ENCODE peak calls at places on chromosomes 12 and 14, in ten cellular contexts. One of them, this sample, is unnamed.
A peak's percentile ranks its signal among the peaks of the same experiment; 100 is the strongest.

GRCh38 chr12:132602578-132603239 is 7.7 kb downstream of the LRCOL1 start:
- DNase-seq in cardiac fibroblast: no peak
- DNase-seq in sigmoid colon: no peak
- DNase-seq in pancreas: no peak
- DNase-seq in progenitor cell of endocrine pancreas: no peak
- DNase-seq in epithelial cell of proximal tubule: peak; percentile 42
- DNase-seq in GM10248: no peak
- DNase-seq in GM20000: no peak
- DNase-seq in body of pancreas: no peak
- DNase-seq in mucosa of descending colon: peak; percentile 76
- DNase-seq in this sample: no peak

GRCh38 chr14:20866963-20867362 is 24.2 kb upstream of the RNASE3 start:
- DNase-seq in epithelial cell of proximal tubule: no peak
- DNase-seq in GM10248: no peak
- DNase-seq in pancreas: no peak
- DNase-seq in body of pancreas: no peak
- DNase-seq in sigmoid colon: no peak
- DNase-seq in cardiac fibroblast: peak; percentile 33
- DNase-seq in GM20000: no peak
- DNase-seq in mucosa of descending colon: no peak
- DNase-seq in progenitor cell of endocrine pancreas: no peak
- DNase-seq in this sample: no peak

GRCh38 chr14:77124345-77125274 is 17.0 kb downstream of the ZDHHC22 start:
- DNase-seq in sigmoid colon: no peak
- DNase-seq in mucosa of descending colon: peak; percentile 67
- DNase-seq in cardiac fibroblast: peak; percentile 38
- DNase-seq in body of pancreas: peak; percentile 57
- DNase-seq in GM10248: peak; percentile 79
- DNase-seq in GM20000: peak; percentile 84
- DNase-seq in progenitor cell of endocrine pancreas: peak; percentile 38
- DNase-seq in epithelial cell of proximal tubule: no peak
- DNase-seq in pancreas: peak; percentile 39
- DNase-seq in this sample: peak; percentile 53

GRCh38 chr12:89073027-89073398 is 279.3 kb downstream of the DUSP6 start:
- DNase-seq in mucosa of descending colon: no peak
- DNase-seq in cardiac fibroblast: peak; percentile 43
- DNase-seq in progenitor cell of endocrine pancreas: no peak
- DNase-seq in sigmoid colon: no peak
- DNase-seq in body of pancreas: peak; percentile 26
- DNase-seq in GM10248: no peak
- DNase-seq in epithelial cell of proximal tubule: peak; percentile 99
- DNase-seq in GM20000: no peak
- DNase-seq in pancreas: peak; percentile 29
- DNase-seq in this sample: no peak

GRCh38 chr12:74890237-74890599 is 319.4 kb downstream of the KCNC2 start:
- DNase-seq in pancreas: peak; percentile 16
- DNase-seq in body of pancreas: peak; percentile 24
- DNase-seq in epithelial cell of proximal tubule: peak; percentile 73
- DNase-seq in sigmoid colon: no peak
- DNase-seq in progenitor cell of endocrine pancreas: no peak
- DNase-seq in GM10248: peak; percentile 11
- DNase-seq in cardiac fibroblast: peak; percentile 87
- DNase-seq in mucosa of descending colon: no peak
- DNase-seq in GM20000: peak; percentile 23
- DNase-seq in this sample: no peak

GRCh38 chr12:8823565-8824300 is 1.3 kb downstream of the A2ML1 start:
- DNase-seq in cardiac fibroblast: peak; percentile 31
- DNase-seq in sigmoid colon: no peak
- DNase-seq in GM20000: no peak
- DNase-seq in epithelial cell of proximal tubule: no peak
- DNase-seq in progenitor cell of endocrine pancreas: peak; percentile 34
- DNase-seq in pancreas: no peak
- DNase-seq in body of pancreas: peak; percentile 14
- DNase-seq in GM10248: no peak
- DNase-seq in mucosa of descending colon: no peak
- DNase-seq in this sample: peak; percentile 28

GRCh38 chr12:54199034-54199433 is 10.2 kb upstream of the SMUG1 start:
- DNase-seq in body of pancreas: no peak
- DNase-seq in GM20000: no peak
- DNase-seq in sigmoid colon: no peak
- DNase-seq in pancreas: no peak
- DNase-seq in mucosa of descending colon: no peak
- DNase-seq in epithelial cell of proximal tubule: no peak
- DNase-seq in progenitor cell of endocrine pancreas: no peak
- DNase-seq in GM10248: no peak
- DNase-seq in cardiac fibroblast: no peak
- DNase-seq in this sample: no peak

GRCh38 chr12:103326190-103326589 is 169.6 kb downstream of the C12orf42 start:
- DNase-seq in sigmoid colon: no peak
- DNase-seq in GM10248: peak; percentile 20
- DNase-seq in epithelial cell of proximal tubule: no peak
- DNase-seq in mucosa of descending colon: no peak
- DNase-seq in pancreas: no peak
- DNase-seq in GM20000: peak; percentile 39
- DNase-seq in body of pancreas: no peak
- DNase-seq in cardiac fibroblast: no peak
- DNase-seq in progenitor cell of endocrine pancreas: no peak
- DNase-seq in this sample: no peak

GRCh38 chr14:26427059-26427458 is 170.8 kb downstream of the NOVA1 start:
- DNase-seq in body of pancreas: no peak
- DNase-seq in mucosa of descending colon: no peak
- DNase-seq in epithelial cell of proximal tubule: no peak
- DNase-seq in sigmoid colon: no peak
- DNase-seq in pancreas: no peak
- DNase-seq in progenitor cell of endocrine pancreas: no peak
- DNase-seq in GM10248: no peak
- DNase-seq in GM20000: no peak
- DNase-seq in cardiac fibroblast: peak; percentile 61
- DNase-seq in this sample: no peak

GRCh38 chr14:77151918-77152588 is 10.5 kb upstream of the ZDHHC22 start:
- DNase-seq in GM10248: peak; percentile 64
- DNase-seq in GM20000: peak; percentile 62
- DNase-seq in cardiac fibroblast: peak; percentile 52
- DNase-seq in body of pancreas: no peak
- DNase-seq in pancreas: no peak
- DNase-seq in epithelial cell of proximal tubule: no peak
- DNase-seq in sigmoid colon: no peak
- DNase-seq in progenitor cell of endocrine pancreas: no peak
- DNase-seq in mucosa of descending colon: no peak
- DNase-seq in this sample: no peak

GRCh38 chr14:29810657-29811056 is 117.0 kb downstream of the PRKD1 start:
- DNase-seq in progenitor cell of endocrine pancreas: no peak
- DNase-seq in mucosa of descending colon: no peak
- DNase-seq in cardiac fibroblast: no peak
- DNase-seq in body of pancreas: peak; percentile 22
- DNase-seq in GM20000: no peak
- DNase-seq in epithelial cell of proximal tubule: no peak
- DNase-seq in pancreas: peak; percentile 18
- DNase-seq in sigmoid colon: no peak
- DNase-seq in GM10248: no peak
- DNase-seq in this sample: no peak

DNA sequence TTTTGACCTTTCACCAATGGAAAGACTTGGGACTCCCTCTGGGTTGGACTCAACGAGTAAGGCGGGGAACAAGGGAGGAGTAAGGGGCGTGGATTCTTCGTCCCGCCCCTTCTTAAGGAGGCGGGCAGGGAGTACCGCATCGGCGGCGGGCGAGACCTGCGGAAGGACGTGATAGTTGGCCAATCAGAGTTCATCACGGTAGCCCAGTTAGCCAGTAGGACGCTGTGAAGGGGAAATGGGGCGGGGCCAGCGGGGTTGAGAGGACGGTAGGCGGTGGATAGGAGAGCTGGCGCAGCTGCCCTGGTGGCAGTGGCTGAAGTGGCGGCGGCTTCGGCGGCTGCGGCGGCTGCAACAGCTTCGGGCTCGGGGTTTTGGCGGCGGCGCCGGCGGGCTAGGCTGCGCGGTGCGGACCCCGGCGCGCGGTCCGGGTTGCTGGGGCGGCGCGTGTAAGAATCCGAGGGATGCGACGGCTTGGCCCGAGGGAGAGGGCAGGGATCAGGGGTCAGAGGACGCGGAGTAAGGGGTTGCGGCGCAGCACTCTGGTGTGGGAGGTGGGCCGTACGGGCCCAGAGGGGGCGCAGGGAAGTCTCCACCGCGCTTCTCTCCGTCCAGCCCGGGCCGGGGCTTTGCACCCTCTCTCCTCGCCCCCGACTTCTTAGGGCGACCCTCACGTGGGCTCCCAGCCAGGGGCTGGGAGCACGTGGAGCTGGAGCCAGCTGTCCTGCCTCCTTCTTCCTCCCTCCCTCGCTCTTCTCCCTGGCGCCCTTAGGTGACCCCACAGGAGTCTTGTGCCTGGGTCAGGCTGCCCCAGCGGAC is at the start of gene TPCN1:
- DNase-seq in body of pancreas: peak; percentile 100
- DNase-seq in GM20000: peak; percentile 97
- DNase-seq in mucosa of descending colon: peak; percentile 100
- DNase-seq in progenitor cell of endocrine pancreas: peak; percentile 97
- DNase-seq in GM10248: peak; percentile 97
- DNase-seq in pancreas: peak; percentile 100
- DNase-seq in epithelial cell of proximal tubule: peak; percentile 100
- DNase-seq in cardiac fibroblast: peak; percentile 100
- DNase-seq in sigmoid colon: peak; percentile 100
- DNase-seq in this sample: peak; percentile 98
- TF ChIP-seq CTCF in body of pancreas: no peak
- TF ChIP-seq CTCF in GM20000: no peak
- TF ChIP-seq CTCF in mucosa of descending colon: no peak
- TF ChIP-seq CTCF in progenitor cell of endocrine pancreas: peak; percentile 31
- TF ChIP-seq CTCF in GM10248: no peak
- TF ChIP-seq CTCF in pancreas: no peak
- TF ChIP-seq CTCF in epithelial cell of proximal tubule: no peak
- TF ChIP-seq CTCF in cardiac fibroblast: no peak
- TF ChIP-seq CTCF in sigmoid colon: no peak
- TF ChIP-seq CTCF in this sample: no peak

GRCh38 chr14:67675219-67675582 is 769 bp upstream of the VTI1B start:
- DNase-seq in body of pancreas: no peak
- DNase-seq in GM20000: no peak
- DNase-seq in progenitor cell of endocrine pancreas: no peak
- DNase-seq in pancreas: no peak
- DNase-seq in cardiac fibroblast: no peak
- DNase-seq in epithelial cell of proximal tubule: no peak
- DNase-seq in mucosa of descending colon: no peak
- DNase-seq in GM10248: no peak
- DNase-seq in sigmoid colon: no peak
- DNase-seq in this sample: no peak
- TF ChIP-seq CTCF in body of pancreas: no peak
- TF ChIP-seq CTCF in GM20000: no peak
- TF ChIP-seq CTCF in progenitor cell of endocrine pancreas: no peak
- TF ChIP-seq CTCF in pancreas: no peak
- TF ChIP-seq CTCF in cardiac fibroblast: no peak
- TF ChIP-seq CTCF in epithelial cell of proximal tubule: no peak
- TF ChIP-seq CTCF in mucosa of descending colon: no peak
- TF ChIP-seq CTCF in GM10248: no peak
- TF ChIP-seq CTCF in sigmoid colon: no peak
- TF ChIP-seq CTCF in this sample: no peak

DNA sequence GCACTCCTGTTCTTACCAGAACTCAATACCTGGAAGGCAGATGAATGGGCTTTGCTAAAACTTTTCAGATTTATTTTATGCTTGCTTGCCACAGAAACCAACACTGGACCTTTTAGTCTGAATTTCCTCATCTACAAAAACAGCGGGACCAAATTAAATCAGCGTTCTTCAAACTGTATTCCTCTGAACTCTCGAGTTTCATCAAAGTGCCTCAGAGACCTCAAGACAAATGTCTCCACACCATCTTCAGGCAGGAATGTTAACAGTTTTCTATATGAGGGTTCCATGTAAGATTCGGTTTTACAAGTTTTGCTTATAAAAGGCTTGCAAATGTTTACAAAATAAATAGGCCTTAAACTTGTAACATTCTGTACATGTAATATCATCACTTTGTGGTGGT is 74.6 kb downstream of the MED13L start:
- DNase-seq in sigmoid colon: no peak
- DNase-seq in body of pancreas: no peak
- DNase-seq in pancreas: no peak
- DNase-seq in cardiac fibroblast: no peak
- DNase-seq in progenitor cell of endocrine pancreas: no peak
- DNase-seq in epithelial cell of proximal tubule: no peak
- DNase-seq in GM20000: no peak
- DNase-seq in mucosa of descending colon: no peak
- DNase-seq in GM10248: no peak
- DNase-seq in this sample: no peak
- TF ChIP-seq CTCF in sigmoid colon: no peak
- TF ChIP-seq CTCF in body of pancreas: no peak
- TF ChIP-seq CTCF in pancreas: no peak
- TF ChIP-seq CTCF in cardiac fibroblast: no peak
- TF ChIP-seq CTCF in progenitor cell of endocrine pancreas: no peak
- TF ChIP-seq CTCF in epithelial cell of proximal tubule: no peak
- TF ChIP-seq CTCF in GM20000: no peak
- TF ChIP-seq CTCF in mucosa of descending colon: no peak
- TF ChIP-seq CTCF in GM10248: no peak
- TF ChIP-seq CTCF in this sample: peak; percentile 18

GRCh38 chr14:68226523-68226922 is 406.9 kb downstream of the RAD51B start:
- DNase-seq in sigmoid colon: no peak
- DNase-seq in epithelial cell of proximal tubule: no peak
- DNase-seq in body of pancreas: no peak
- DNase-seq in pancreas: no peak
- DNase-seq in GM10248: no peak
- DNase-seq in mucosa of descending colon: no peak
- DNase-seq in progenitor cell of endocrine pancreas: no peak
- DNase-seq in GM20000: no peak
- DNase-seq in cardiac fibroblast: no peak
- DNase-seq in this sample: no peak

GRCh38 chr14:68219407-68219806 is 399.8 kb downstream of the RAD51B start:
- DNase-seq in cardiac fibroblast: no peak
- DNase-seq in pancreas: no peak
- DNase-seq in mucosa of descending colon: no peak
- DNase-seq in GM20000: no peak
- DNase-seq in progenitor cell of endocrine pancreas: no peak
- DNase-seq in sigmoid colon: no peak
- DNase-seq in epithelial cell of proximal tubule: no peak
- DNase-seq in body of pancreas: no peak
- DNase-seq in GM10248: no peak
- DNase-seq in this sample: no peak

GRCh38 chr14:68225321-68225720 is 405.7 kb downstream of the RAD51B start:
- DNase-seq in GM10248: no peak
- DNase-seq in sigmoid colon: no peak
- DNase-seq in progenitor cell of endocrine pancreas: no peak
- DNase-seq in pancreas: no peak
- DNase-seq in epithelial cell of proximal tubule: no peak
- DNase-seq in cardiac fibroblast: no peak
- DNase-seq in GM20000: no peak
- DNase-seq in mucosa of descending colon: no peak
- DNase-seq in body of pancreas: no peak
- DNase-seq in this sample: no peak

GRCh38 chr14:68222154-68222553 is 402.6 kb downstream of the RAD51B start:
- DNase-seq in cardiac fibroblast: no peak
- DNase-seq in progenitor cell of endocrine pancreas: no peak
- DNase-seq in mucosa of descending colon: no peak
- DNase-seq in body of pancreas: no peak
- DNase-seq in sigmoid colon: no peak
- DNase-seq in epithelial cell of proximal tubule: no peak
- DNase-seq in GM20000: no peak
- DNase-seq in pancreas: no peak
- DNase-seq in GM10248: no peak
- DNase-seq in this sample: no peak

DNA sequence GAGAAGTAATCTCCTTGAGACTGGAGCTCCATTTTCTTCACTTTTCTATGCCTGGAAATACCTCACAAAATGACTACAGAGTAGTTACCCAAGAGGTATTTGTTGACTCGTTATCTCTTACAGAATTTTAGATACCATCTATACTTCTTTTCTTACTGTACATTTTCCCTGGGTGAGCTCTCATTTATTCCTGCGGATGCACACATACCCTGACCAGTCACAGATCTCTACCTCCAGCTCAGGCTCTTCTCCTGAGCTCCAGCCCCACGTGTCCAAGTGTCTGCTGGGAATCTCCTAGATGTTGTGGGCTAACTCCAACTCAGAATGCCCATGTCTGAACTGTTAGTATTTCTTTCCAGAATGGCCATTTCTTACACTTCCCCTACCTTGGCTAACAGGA is 403.1 kb downstream of the RAD51B start:
- DNase-seq in pancreas: no peak
- DNase-seq in GM20000: no peak
- DNase-seq in mucosa of descending colon: no peak
- DNase-seq in sigmoid colon: no peak
- DNase-seq in epithelial cell of proximal tubule: no peak
- DNase-seq in GM10248: no peak
- DNase-seq in progenitor cell of endocrine pancreas: no peak
- DNase-seq in body of pancreas: no peak
- DNase-seq in cardiac fibroblast: no peak
- DNase-seq in this sample: no peak
- TF ChIP-seq CTCF in pancreas: no peak
- TF ChIP-seq CTCF in GM20000: no peak
- TF ChIP-seq CTCF in mucosa of descending colon: no peak
- TF ChIP-seq CTCF in sigmoid colon: no peak
- TF ChIP-seq CTCF in epithelial cell of proximal tubule: no peak
- TF ChIP-seq CTCF in GM10248: no peak
- TF ChIP-seq CTCF in progenitor cell of endocrine pancreas: no peak
- TF ChIP-seq CTCF in body of pancreas: no peak
- TF ChIP-seq CTCF in cardiac fibroblast: no peak
- TF ChIP-seq CTCF in this sample: no peak

This sample was measured in neural crest cell.